ENCODE peak calls at places on chromosomes 4 and X, in five cellular contexts. R, B, Z, A and D are unnamed samples.

GRCh38 chr4:19748470-19748869 is 503.2 kb upstream of the SLIT2 start:
- DNase-seq in R (no peak), B (peak), Z (no peak), A (no peak), D (no peak)

GRCh38 chr4:35725131-35725530 is 519.2 kb downstream of the ARAP2 start:
- DNase-seq in R (no peak), B (no peak), Z (no peak), A (peak), D (no peak)

GRCh38 chr4:22174640-22175039 is 226.1 kb upstream of the KCNIP4 start:
- DNase-seq in R (no peak), B (no peak), Z (no peak), A (no peak), D (no peak)

GRCh38 chr4:40099010-40099409 is 42.4 kb downstream of the N4BP2 start:
- DNase-seq in R (no peak), B (no peak), Z (no peak), A (no peak), D (no peak)

GRCh38 chrX:110167952-110168451 is 149.9 kb downstream of the AMMECR1 start:
- DNase-seq in R (no peak), B (no peak), Z (no peak), A (peak), D (peak)

GRCh38 chr4:48518143-48518542 is 28.1 kb downstream of the ZAR1 start:
- DNase-seq in R (no peak), B (no peak), Z (no peak), A (no peak), D (no peak)

GRCh38 chr4:76867880-76868655 is 29.9 kb downstream of the SOWAHB start:
- DNase-seq in R (no peak), B (no peak), Z (no peak), A (no peak), D (peak)

GRCh38 chr4:78800965-78801364 is 24.8 kb downstream of the BMP2K start:
- DNase-seq in R (no peak), B (no peak), Z (no peak), A (no peak), D (no peak)

GRCh38 chr4:80232707-80233370 is 33.6 kb upstream of the FGF5 start:
- DNase-seq in R (no peak), B (no peak), Z (no peak), A (no peak), D (no peak)

GRCh38 chr4:145207934-145208333 is 27.5 kb upstream of the OTUD4 start:
- DNase-seq in R (no peak), B (no peak), Z (no peak), A (no peak), D (no peak)

GRCh38 chr4:5928241-5928640 is 35.4 kb upstream of the CRMP1 start:
- DNase-seq in R (no peak), B (no peak), Z (no peak), A (no peak), D (no peak)

GRCh38 chr4:45640281-45640680 is 483.6 kb downstream of the GABRG1 start:
- DNase-seq in R (no peak), B (no peak), Z (no peak), A (no peak), D (no peak)

GRCh38 chr4:54566608-54567007 is 91.1 kb upstream of the KIT start:
- DNase-seq in R (no peak), B (no peak), Z (no peak), A (no peak), D (no peak)

GRCh38 chr4:168551945-168552695 is 55.3 kb downstream of the PALLD start:
- DNase-seq in R (no peak), B (no peak), Z (no peak), A (peak), D (no peak)

GRCh38 chrX:72258174-72258573 is 18.9 kb downstream of the RPS4X start:
- DNase-seq in R (no peak), B (no peak), Z (no peak), A (peak), D (peak)

GRCh38 chr4:145196747-145197146 is 16.4 kb upstream of the OTUD4 start:
- DNase-seq in R (no peak), B (no peak), Z (no peak), A (no peak), D (no peak)

GRCh38 chr4:181289203-181289602 is 954.0 kb upstream of the TENM3 start:
- DNase-seq in R (no peak), B (no peak), Z (no peak), A (no peak), D (no peak)

GRCh38 chr4:186859420-186859819 is 135.8 kb upstream of the FAT1 start:
- DNase-seq in R (no peak), B (no peak), Z (no peak), A (no peak), D (no peak)

GRCh38 chrX:40104649-40105015 is 6.9 kb upstream of the BCOR start:
- DNase-seq in R (peak), B (peak), Z (no peak), A (peak), D (peak)

GRCh38 chr4:39502034-39502658 is 25.1 kb downstream of the UGDH start:
- DNase-seq in R (no peak), B (no peak), Z (no peak), A (peak), D (no peak)

GRCh38 chr4:149371021-149371420 is 444.6 kb downstream of the IQCM start:
- DNase-seq in R (no peak), B (no peak), Z (no peak), A (peak), D (peak)

GRCh38 chr4:48268956-48269860 is at the start of gene TEC:
- DNase-seq in R (peak), B (peak), Z (no peak), A (peak), D (no peak)

GRCh38 chrX:13283968-13284914 is 35.6 kb downstream of the ATXN3L start:
- DNase-seq in R (no peak), B (no peak), Z (no peak), A (peak), D (peak)

GRCh38 chr4:159206427-159206871 is 103.6 kb downstream of the RAPGEF2 start:
- DNase-seq in R (no peak), B (no peak), Z (no peak), A (peak), D (no peak)

GRCh38 chr4:8547108-8547911 is 32.9 kb upstream of the GPR78 start:
- DNase-seq in R (no peak), B (no peak), Z (no peak), A (peak), D (no peak)

GRCh38 chr4:16197842-16198241 is 28.4 kb downstream of the TAPT1 start:
- DNase-seq in R (no peak), B (no peak), Z (no peak), A (no peak), D (no peak)

GRCh38 chr4:2942037-2942531 is 21.1 kb downstream of the NOP14 start:
- DNase-seq in R (no peak), B (no peak), Z (no peak), A (no peak), D (no peak)

GRCh38 chrX:111013778-111014455 is 82.1 kb upstream of the PAK3 start:
- DNase-seq in R (no peak), B (no peak), Z (no peak), A (no peak), D (no peak)

GRCh38 chr4:26342328-26343040 is 21.7 kb downstream of the RBPJ start:
- DNase-seq in R (no peak), B (no peak), Z (no peak), A (peak), D (no peak)

GRCh38 chr4:92304073-92304472 is 307 bp downstream of the GRID2 start:
- DNase-seq in R (no peak), B (no peak), Z (no peak), A (peak), D (no peak)

GRCh38 chr4:154124539-154125255 is 335.8 kb upstream of the SFRP2 start:
- DNase-seq in R (no peak), B (no peak), Z (no peak), A (peak), D (no peak)

GRCh38 chr4:17667653-17668201 is 53.3 kb downstream of the MED28 start:
- DNase-seq in R (no peak), B (no peak), Z (no peak), A (no peak), D (no peak)

GRCh38 chr4:4461850-4462249 is 74.9 kb downstream of the NSG1 start:
- DNase-seq in R (peak), B (no peak), Z (no peak), A (no peak), D (peak)

GRCh38 chr4:144734522-144734921 is 88.6 kb downstream of the HHIP start:
- DNase-seq in R (no peak), B (no peak), Z (no peak), A (peak), D (no peak)

GRCh38 chr4:109969909-109970308 is 57.2 kb downstream of the EGF start:
- DNase-seq in R (no peak), B (no peak), Z (no peak), A (no peak), D (no peak)

GRCh38 chr4:177047070-177047850 is 254.5 kb upstream of the VEGFC start:
- DNase-seq in R (no peak), B (peak), Z (no peak), A (peak), D (peak)

GRCh38 chr4:128802680-128803628 is 6.5 kb upstream of the JADE1 start:
- DNase-seq in R (no peak), B (no peak), Z (no peak), A (no peak), D (no peak)

GRCh38 chr4:81493895-81494490 is 22.3 kb upstream of the RASGEF1B start:
- DNase-seq in R (no peak), B (no peak), Z (no peak), A (no peak), D (no peak)
- H3K4me3 ChIP-seq in R (peak), B (peak), Z (no peak), A (no peak), D (no peak)

GRCh38 chr4:84495448-84496221 is 3.5 kb downstream of the NKX6-1 start:
- DNase-seq in R (no peak), B (no peak), Z (no peak), A (no peak), D (no peak)

GRCh38 chr4:84497835-84498202 is 1.3 kb downstream of the NKX6-1 start:
- DNase-seq in R (no peak), B (no peak), Z (no peak), A (no peak), D (peak)

GRCh38 chr4:84498203-84499026 is 677 bp downstream of the NKX6-1 start:
- DNase-seq in R (no peak), B (no peak), Z (no peak), A (peak), D (peak)

GRCh38 chr4:84497220-84497834 is 1.8 kb downstream of the NKX6-1 start:
- DNase-seq in R (no peak), B (no peak), Z (no peak), A (no peak), D (peak)

DNA sequence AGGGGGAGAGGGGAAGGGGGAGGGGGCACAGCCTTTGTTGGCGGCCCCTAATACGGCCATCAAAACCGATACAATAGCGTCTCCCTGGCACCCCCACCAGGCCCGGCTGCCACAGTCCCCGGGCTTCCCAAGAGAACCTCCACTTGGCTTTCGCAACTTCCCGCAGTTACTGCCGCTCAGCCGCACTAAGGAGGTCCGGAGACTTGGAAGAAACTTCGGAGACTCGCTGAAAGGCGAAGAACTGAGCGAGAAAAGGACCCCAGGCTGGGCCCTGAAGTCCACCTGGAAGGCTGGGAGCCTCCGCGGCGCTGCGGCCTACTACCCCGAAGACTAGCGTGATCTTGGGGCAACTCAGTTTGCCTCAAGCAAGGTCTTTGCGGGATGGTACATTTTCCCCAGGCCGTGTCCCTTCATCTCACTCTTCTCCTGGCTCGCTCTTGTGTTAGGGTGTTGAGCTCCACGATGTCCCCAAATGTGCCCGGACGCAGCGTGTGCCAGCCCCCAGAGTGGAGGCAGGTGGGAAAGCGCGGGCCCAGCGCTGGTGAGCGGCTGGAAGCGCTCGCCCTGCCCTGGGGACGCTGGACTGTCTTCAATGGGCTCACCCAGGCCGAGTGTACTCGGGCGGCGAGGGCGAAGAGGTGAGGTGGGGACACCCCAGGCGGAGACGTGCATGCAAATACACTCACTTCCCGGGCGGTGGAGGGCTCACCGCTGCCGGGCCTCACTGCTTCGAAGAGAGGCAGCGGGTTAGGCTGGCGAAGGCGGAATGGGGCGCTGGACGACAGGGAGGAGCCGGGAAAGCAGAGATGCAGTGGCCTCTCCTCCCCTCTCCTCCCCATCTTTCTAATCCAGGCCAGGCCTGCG is 2.5 kb downstream of the NKX6-1 start:
- DNase-seq in R (no peak), B (no peak), Z (no peak), A (no peak), D (peak)
- H3K4me3 ChIP-seq in R (no peak), B (no peak), Z (peak), A (no peak), D (peak)

GRCh38 chrX:108726748-108727147 is 9.6 kb downstream of the IRS4 start:
- DNase-seq in R (no peak), B (no peak), Z (no peak), A (no peak), D (no peak)
- H3K4me3 ChIP-seq in R (no peak), B (no peak), Z (no peak), A (no peak), D (no peak)

GRCh38 chr4:147548251-147548650 is 67.4 kb downstream of the EDNRA start:
- DNase-seq in R (no peak), B (no peak), Z (no peak), A (no peak), D (no peak)

GRCh38 chr4:147547314-147548056 is 66.6 kb downstream of the EDNRA start:
- DNase-seq in R (no peak), B (no peak), Z (no peak), A (peak), D (no peak)

GRCh38 chr4:147546341-147546740 is 65.4 kb downstream of the EDNRA start:
- DNase-seq in R (no peak), B (no peak), Z (no peak), A (peak), D (no peak)

GRCh38 chr4:147550626-147551250 is 66.5 kb upstream of the TMEM184C start:
- DNase-seq in R (no peak), B (no peak), Z (no peak), A (no peak), D (peak)
- H3K4me3 ChIP-seq in R (no peak), B (peak), Z (peak), A (no peak), D (peak)

GRCh38 chrX:47558436-47558835 is 2.6 kb upstream of the ARAF start:
- DNase-seq in R (no peak), B (no peak), Z (no peak), A (no peak), D (no peak)

GRCh38 chrX:47560831-47561652 is at the start of gene ARAF:
- DNase-seq in R (peak), B (peak), Z (no peak), A (peak), D (peak)

GRCh38 chrX:47562615-47563243 is 1.7 kb downstream of the ARAF start:
- DNase-seq in R (no peak), B (no peak), Z (no peak), A (peak), D (no peak)

GRCh38 chrX:47561653-47562151 is 697 bp downstream of the ARAF start:
- DNase-seq in R (no peak), B (no peak), Z (no peak), A (no peak), D (no peak)

GRCh38 chrX:47560179-47560830 is 700 bp upstream of the ARAF start:
- DNase-seq in R (no peak), B (no peak), Z (no peak), A (no peak), D (no peak)
- H3K4me3 ChIP-seq in R (peak), B (peak), Z (peak), A (peak), D (peak)